ENCODE peak calls at places on chromosomes 7 and 10, in eight cellular contexts. X is HCT116, Z is endothelial cell of umbilical vein, B is HepG2, R is GM12878, I is H1, Y is K562, E is SK-N-SH. U is an unnamed sample.

GRCh38 chr10:122632561-122632960 is 67.1 kb downstream of the C10orf120 start:
- DNase-seq in X (no peak), Z (no peak), B (no peak), R (no peak), I (no peak), Y (no peak), E (no peak), U (no peak)

GRCh38 chr7:127251458-127252379 is 1.0 kb downstream of the GRM8 start:
- DNase-seq in X (no peak), Z (no peak), B (no peak), R (no peak), I (peak; percentile 65), Y (no peak), E (peak; percentile 70), U (no peak)

GRCh38 chr7:43405948-43406347 is 177.0 kb upstream of the STK17A start:
- DNase-seq in X (no peak), Z (no peak), B (no peak), R (no peak), I (no peak), Y (no peak), E (no peak), U (no peak)

GRCh38 chr7:142482899-142483658 is 225.2 kb upstream of the PRSS58 start:
- DNase-seq in X (peak; percentile 35), Z (peak; percentile 43), B (peak; percentile 7), R (no peak), I (peak; percentile 69), Y (peak; percentile 49), E (peak; percentile 55), U (no peak)

GRCh38 chr10:60235001-60235400 is 154.7 kb downstream of the ANK3 start:
- DNase-seq in X (no peak), Z (peak; percentile 31), B (no peak), R (no peak), I (no peak), Y (no peak), E (no peak), U (no peak)

GRCh38 chr7:4189151-4189570 is 492.9 kb upstream of the FOXK1 start:
- DNase-seq in X (no peak), Z (no peak), B (no peak), R (no peak), I (no peak), Y (no peak), E (peak; percentile 89), U (no peak)

GRCh38 chr7:15938153-15938552 is 251.7 kb upstream of the MEOX2 start:
- DNase-seq in X (no peak), Z (no peak), B (no peak), R (no peak), I (no peak), Y (no peak), E (no peak), U (no peak)

GRCh38 chr10:9547921-9548904 is 1469.5 kb upstream of the CELF2 start:
- DNase-seq in X (no peak), Z (no peak), B (no peak), R (no peak), I (no peak), Y (no peak), E (peak; percentile 7), U (no peak)

GRCh38 chr10:122441961-122442360 is 12.5 kb upstream of the ARMS2 start:
- DNase-seq in X (no peak), Z (peak; percentile 58), B (peak; percentile 16), R (no peak), I (no peak), Y (no peak), E (no peak), U (no peak)

GRCh38 chr10:14549496-14549895 is 218.8 kb upstream of the FRMD4A start:
- DNase-seq in X (no peak), Z (no peak), B (no peak), R (no peak), I (no peak), Y (no peak), E (no peak), U (no peak)

GRCh38 chr10:80283119-80283518 is 6.3 kb downstream of the MAT1A start:
- DNase-seq in X (no peak), Z (no peak), B (no peak), R (no peak), I (no peak), Y (peak; percentile 3), E (no peak), U (no peak)

GRCh38 chr10:93471110-93471651 is 11.0 kb downstream of the MYOF start:
- DNase-seq in X (peak; percentile 95), Z (peak; percentile 97), B (peak; percentile 59), R (no peak), I (no peak), Y (no peak), E (no peak), U (no peak)

GRCh38 chr7:121456785-121457359 is 60.8 kb upstream of the FAM3C start:
- DNase-seq in X (no peak), Z (no peak), B (no peak), R (no peak), I (no peak), Y (no peak), E (no peak), U (no peak)

GRCh38 chr7:130961128-130961601 is 227.2 kb upstream of the KLF14 start:
- DNase-seq in X (peak; percentile 75), Z (no peak), B (no peak), R (peak; percentile 98), I (no peak), Y (no peak), E (no peak), U (peak; percentile 84)
- H3K27ac ChIP-seq in X (peak overlapping the region; percentile 91), Z (peak overlapping the region; percentile 42), B (no peak overlapping the region), R (peak overlapping the region; percentile 93), I (no peak overlapping the region), Y (peak overlapping the region; percentile 3), E (peak overlapping the region; percentile 92), U (peak overlapping the region; percentile 97)

DNA sequence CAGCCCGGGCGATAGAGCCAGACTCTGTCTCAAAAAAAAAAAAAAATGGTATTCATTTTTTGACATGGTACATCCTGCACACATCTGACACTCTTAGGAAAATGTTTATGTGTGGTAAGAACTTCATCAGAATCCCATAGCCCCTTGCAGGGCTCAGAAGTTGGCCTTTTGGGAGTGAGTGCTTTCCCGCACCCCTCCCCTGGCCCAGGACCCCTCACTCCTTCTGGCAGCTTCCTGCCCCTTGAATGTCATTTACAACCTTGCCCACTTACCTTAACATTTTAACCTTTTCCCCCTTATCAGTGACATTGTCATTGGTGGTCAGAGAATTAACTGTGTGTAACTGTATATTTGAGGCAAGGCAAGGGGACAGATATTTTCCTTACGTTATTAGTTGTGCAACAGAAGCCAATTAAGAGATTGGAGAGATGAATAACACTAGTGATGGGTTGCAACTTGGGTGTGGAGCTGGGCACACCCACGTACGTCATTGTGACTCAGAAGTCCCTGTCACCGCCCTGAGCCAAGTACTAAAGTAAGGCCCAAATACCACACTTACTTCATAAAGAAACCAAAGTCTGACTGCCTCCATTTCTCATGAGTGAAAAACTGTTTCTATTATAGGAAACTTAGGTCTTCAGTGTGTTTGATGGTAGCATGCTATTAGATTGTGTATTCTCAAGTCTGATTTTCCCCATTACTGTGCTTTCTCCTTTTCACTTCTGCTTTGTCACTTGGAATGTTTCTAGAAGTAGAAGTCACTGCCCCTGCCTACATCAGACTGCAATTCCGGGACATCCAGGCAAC is 31.6 kb downstream of the OGDH start:
- DNase-seq in X (peak; percentile 91), Z (peak; percentile 31), B (no peak), R (peak; percentile 86), I (peak; percentile 23), Y (peak; percentile 55), E (no peak), U (no peak)
- H3K9ac ChIP-seq in X (peak overlapping the region; percentile 73), Z (peak overlapping the region; percentile 30), B (no peak overlapping the region), R (peak overlapping the region; percentile 58), I (no peak overlapping the region), Y (peak overlapping the region; percentile 29), E (peak overlapping the region; percentile 59), U (no peak overlapping the region)

GRCh38 chr7:129556607-129557120 is 54.3 kb downstream of the SMKR1 start:
- DNase-seq in X (no peak), Z (no peak), B (peak; percentile 33), R (no peak), I (no peak), Y (no peak), E (no peak), U (no peak)

GRCh38 chr7:129553861-129554530 is 51.7 kb downstream of the SMKR1 start:
- DNase-seq in X (no peak), Z (peak; percentile 16), B (no peak), R (no peak), I (no peak), Y (no peak), E (no peak), U (peak; percentile 6)

GRCh38 chr7:129550673-129551360 is 48.5 kb downstream of the SMKR1 start:
- DNase-seq in X (no peak), Z (no peak), B (no peak), R (no peak), I (no peak), Y (no peak), E (peak; percentile 80), U (peak; percentile 88)
- TF ChIP-seq POLR2AphosphoS5 in X (no peak), Z (no peak), B (no peak), R (no peak), I (no peak), Y (no peak), E (no peak), U (peak; percentile 63)

DNA sequence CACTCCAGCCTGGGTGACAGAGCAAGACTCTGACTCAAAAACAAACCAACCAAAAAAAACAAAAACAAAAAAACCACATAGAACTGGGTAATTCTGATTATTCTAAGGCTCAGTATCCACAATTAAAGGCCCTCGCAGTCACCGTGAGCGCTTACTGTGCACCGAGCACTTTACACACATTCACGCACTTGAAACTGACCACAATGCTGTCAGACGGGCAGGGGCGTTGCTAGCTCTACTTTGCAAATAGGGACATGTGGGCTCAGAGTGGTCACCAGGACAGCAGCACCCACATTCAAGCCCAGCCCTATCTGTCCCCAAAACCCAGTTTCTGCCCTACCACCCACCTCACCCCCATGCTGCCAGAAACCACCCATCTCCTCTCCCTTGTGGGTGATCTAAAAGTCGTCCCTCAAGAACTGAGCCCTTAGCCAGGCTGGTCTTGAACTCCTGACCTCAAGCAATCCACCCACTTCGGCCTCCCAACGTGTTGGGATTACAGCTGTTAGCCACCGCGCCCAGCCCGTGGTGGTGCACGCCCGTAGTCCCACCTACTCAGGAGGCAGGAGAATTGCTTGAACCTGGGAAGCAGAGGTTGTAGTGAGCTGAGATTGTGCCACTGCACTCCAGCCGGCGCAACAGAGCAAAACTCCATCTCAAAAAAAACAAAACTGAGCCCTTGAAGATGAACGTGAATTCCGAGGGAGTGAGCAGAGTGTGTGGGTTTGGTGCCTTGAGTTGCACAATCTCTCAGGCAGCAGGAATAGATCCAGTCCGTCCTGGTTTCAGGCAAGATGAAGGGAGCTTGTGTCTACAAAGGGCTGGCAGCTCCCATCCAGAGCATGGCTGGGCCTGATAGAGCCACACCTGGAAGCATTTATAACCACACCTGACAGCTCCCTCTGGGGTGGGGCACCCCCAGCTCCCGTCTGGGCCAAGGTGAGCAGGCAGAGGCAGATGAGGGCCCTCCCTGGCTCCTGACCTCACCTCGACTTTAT is 5.4 kb upstream of the HSPB1 start:
- DNase-seq in X (no peak), Z (no peak), B (peak; percentile 28), R (no peak), I (no peak), Y (no peak), E (no peak), U (no peak)
- H3K27ac ChIP-seq in X (peak overlapping the region; percentile 38), Z (no peak overlapping the region), B (no peak overlapping the region), R (no peak overlapping the region), I (no peak overlapping the region), Y (no peak overlapping the region), E (no peak overlapping the region), U (no peak overlapping the region)

GRCh38 chr10:3802526-3803002 is 17.6 kb upstream of the KLF6 start:
- DNase-seq in X (no peak), Z (no peak), B (no peak), R (no peak), I (no peak), Y (no peak), E (no peak), U (no peak)
- H3K9ac ChIP-seq in X (no peak overlapping the region), Z (no peak overlapping the region), B (no peak overlapping the region), R (no peak overlapping the region), I (no peak overlapping the region), Y (peak overlapping the region; percentile 83), E (no peak overlapping the region), U (no peak overlapping the region)